ENCODE peak calls at places on chromosomes 4 and X, in eight cellular contexts. M is HepG2; Y is CD4-positive, CD25-positive, alpha-beta regulatory T cell; D is body of pancreas; C is aorta; T is tibial artery; Q is breast epithelium; G is naive thymus-derived CD4-positive, alpha-beta T cell. K is an unnamed sample.

GRCh38 chr4:168319486-168320019 is 1.0 kb upstream of the DDX60 start:
- DNase-seq in Q (no peak), C (no peak), Y (no peak), M (no peak), D (no peak), T (no peak), G (no peak), K (no peak)

GRCh38 chr4:184649971-184650855 is 675 bp downstream of the PRIMPOL start:
- DNase-seq in G (no peak), T (no peak), C (no peak), Q (peak; percentile 25), M (peak; percentile 17), Y (no peak), D (peak; percentile 30), K (no peak)

GRCh38 chrX:140701480-140701879 is 8.1 kb upstream of the LINC00632 start:
- DNase-seq in Y (no peak), M (no peak), D (peak; percentile 22), G (no peak), Q (no peak), C (no peak), T (no peak), K (no peak)

GRCh38 chr4:87309625-87310024 is 13.1 kb downstream of the HSD17B13 start:
- DNase-seq in G (no peak), Q (no peak), T (no peak), M (no peak), Y (no peak), D (no peak), C (no peak), K (no peak)

GRCh38 chrX:23901805-23902204 is 5.9 kb downstream of the APOO start:
- DNase-seq in G (peak; percentile 18), M (peak; percentile 77), Q (peak; percentile 27), C (no peak), D (peak; percentile 70), Y (peak; percentile 8), T (peak; percentile 64), K (no peak)

GRCh38 chr4:152462047-152462446 is 73.8 kb downstream of the FBXW7 start:
- DNase-seq in Q (no peak), M (peak; percentile 26), T (no peak), Y (no peak), C (no peak), D (no peak), G (no peak), K (no peak)

GRCh38 chr4:162229670-162230069 is 65.9 kb upstream of the FSTL5 start:
- DNase-seq in D (no peak), C (no peak), Y (no peak), G (no peak), Q (no peak), T (no peak), M (no peak), K (no peak)

GRCh38 chr4:102612824-102613366 is 111.7 kb downstream of the NFKB1 start:
- DNase-seq in T (no peak), G (peak; percentile 73), Q (no peak), M (no peak), D (no peak), C (no peak), Y (peak; percentile 14), K (no peak)

GRCh38 chr4:37549003-37549402 is 137.2 kb downstream of the RELL1 start:
- DNase-seq in M (no peak), D (no peak), C (no peak), G (no peak), T (no peak), Y (no peak), Q (no peak), K (no peak)

GRCh38 chrX:41720125-41720780 is 3.7 kb upstream of the GPR82 start:
- DNase-seq in G (no peak), C (no peak), Q (no peak), M (no peak), Y (no peak), T (no peak), D (no peak), K (no peak)

GRCh38 chrX:40174594-40175415 is 77.0 kb upstream of the BCOR start:
- DNase-seq in M (peak; percentile 22), Y (no peak), D (peak; percentile 63), G (peak; percentile 51), T (peak; percentile 72), C (peak; percentile 88), Q (no peak), K (no peak)

GRCh38 chr4:159248383-159249178 is 145.7 kb downstream of the RAPGEF2 start:
- DNase-seq in D (no peak), C (no peak), G (no peak), Y (no peak), Q (no peak), M (peak; percentile 47), T (no peak), K (no peak)

GRCh38 chrX:53669258-53669657 is 17.3 kb downstream of the HUWE1 start:
- DNase-seq in G (no peak), T (no peak), Q (no peak), C (no peak), M (no peak), Y (no peak), D (no peak), K (no peak)

GRCh38 chr4:153573881-153574807 is 108.0 kb downstream of the TMEM131L start:
- DNase-seq in C (peak; percentile 81), G (peak; percentile 69), Q (peak; percentile 60), Y (peak; percentile 34), D (peak; percentile 87), T (peak; percentile 77), M (peak; percentile 63), K (peak; percentile 30)

GRCh38 chr4:159860945-159861344 is 758.1 kb downstream of the RAPGEF2 start:
- DNase-seq in D (no peak), G (no peak), Q (no peak), M (no peak), T (no peak), Y (no peak), C (no peak), K (no peak)

GRCh38 chr4:153215976-153216375 is 11.7 kb downstream of the TRIM2 start:
- DNase-seq in Q (no peak), Y (no peak), C (no peak), T (no peak), M (no peak), D (no peak), G (no peak), K (no peak)

GRCh38 chr4:184201179-184201578 is 16.5 kb downstream of the ENPP6 start:
- DNase-seq in M (no peak), G (no peak), C (no peak), T (no peak), D (peak; percentile 17), Q (no peak), Y (no peak), K (no peak)

GRCh38 chr4:169330811-169331210 is 60.1 kb upstream of the SH3RF1 start:
- DNase-seq in Q (no peak), T (no peak), D (no peak), G (no peak), C (no peak), M (no peak), Y (no peak), K (no peak)

GRCh38 chrX:133913009-133913408 is 72.4 kb downstream of the GPC3 start:
- DNase-seq in C (no peak), M (no peak), D (no peak), T (no peak), Y (no peak), Q (no peak), G (no peak), K (no peak)

DNA sequence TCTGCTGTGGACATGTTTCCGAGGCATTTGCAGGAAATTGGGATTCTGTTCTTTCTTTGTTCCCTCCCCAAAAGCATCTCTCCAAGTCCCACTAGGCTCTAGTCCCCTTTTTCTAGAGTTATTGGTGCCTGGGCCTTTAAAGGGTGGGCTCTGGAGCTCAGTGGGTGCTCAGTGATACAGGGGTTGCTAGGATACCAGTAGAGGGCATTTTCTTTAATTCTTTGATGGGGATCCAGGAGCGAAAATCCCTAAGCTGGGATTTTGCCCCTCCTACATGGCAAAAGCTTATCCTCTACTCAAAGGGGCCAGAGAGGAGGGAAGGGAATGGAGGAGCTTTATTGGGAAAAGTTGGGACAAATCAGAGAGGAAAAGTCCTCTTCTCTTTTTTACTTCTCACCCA is 34.2 kb downstream of the ARHGEF9 start:
- DNase-seq in G (no peak), C (no peak), T (no peak), D (no peak), Q (no peak), M (no peak), Y (no peak), K (no peak)
- H3K9me3 ChIP-seq in G (no peaks in the 10 kb centered on the region), C (no peaks in the 10 kb centered on the region), T (no peaks in the 10 kb centered on the region), D (no peaks in the 10 kb centered on the region), Q (no peaks in the 10 kb centered on the region), M (no peaks in the 10 kb centered on the region), Y (no peaks in the 10 kb centered on the region), K (no peaks in the 10 kb centered on the region)

GRCh38 chrX:128992107-128992971 is 531.0 kb downstream of the SMARCA1 start:
- DNase-seq in Y (no peak), G (no peak), D (no peak), C (no peak), T (no peak), M (no peak), Q (no peak), K (no peak)
- H3K9me3 ChIP-seq in Y (no peaks in the 10 kb centered on the region), G (no peaks in the 10 kb centered on the region), D (no peaks in the 10 kb centered on the region), C (no peaks in the 10 kb centered on the region), T (no peaks in the 10 kb centered on the region), M (no peaks in the 10 kb centered on the region), Q (peaks cover 8% of the 10 kb centered on the region), K (no peaks in the 10 kb centered on the region)

GRCh38 chr4:5918331-5919030 is 25.6 kb upstream of the CRMP1 start:
- DNase-seq in D (no peak), Q (no peak), M (no peak), G (no peak), T (no peak), Y (no peak), C (no peak), K (no peak)

GRCh38 chr4:5921578-5921977 is 28.7 kb upstream of the CRMP1 start:
- DNase-seq in M (no peak), Q (no peak), D (no peak), Y (no peak), C (no peak), G (no peak), T (no peak), K (no peak)

GRCh38 chr4:5921074-5921473 is 28.2 kb upstream of the CRMP1 start:
- DNase-seq in Q (no peak), M (no peak), G (no peak), D (no peak), C (no peak), T (no peak), Y (no peak), K (no peak)

GRCh38 chr4:5919044-5919443 is 26.2 kb upstream of the CRMP1 start:
- DNase-seq in Y (no peak), C (no peak), D (no peak), T (no peak), Q (no peak), M (no peak), G (no peak), K (no peak)

DNA sequence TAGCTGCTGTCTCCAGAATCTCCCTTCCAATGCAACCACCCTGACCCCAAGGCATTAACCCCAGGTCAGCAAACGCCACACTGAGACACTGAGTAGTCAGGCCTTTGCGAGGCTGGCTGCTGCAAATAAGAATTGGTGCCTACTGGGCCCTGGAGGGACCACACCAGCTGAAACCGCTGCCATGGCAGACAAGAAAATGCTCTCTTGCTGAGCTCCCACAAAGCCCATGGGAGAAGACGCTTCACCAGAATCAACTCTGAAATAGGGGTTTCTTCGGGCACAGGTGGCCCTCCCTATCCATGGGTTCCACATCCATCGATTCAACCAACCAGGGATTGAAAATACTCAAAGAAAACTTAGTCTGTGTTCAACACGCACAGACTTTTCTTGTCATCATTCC is 26.7 kb upstream of the CRMP1 start:
- DNase-seq in M (no peak), G (no peak), C (no peak), D (no peak), Y (no peak), Q (no peak), T (no peak), K (no peak)
- H3K9me3 ChIP-seq in M (no peaks in the 10 kb centered on the region), G (no peaks in the 10 kb centered on the region), C (peaks cover 8% of the 10 kb centered on the region), D (no peaks in the 10 kb centered on the region), Y (no peaks in the 10 kb centered on the region), Q (no peaks in the 10 kb centered on the region), T (no peaks in the 10 kb centered on the region), K (no peaks in the 10 kb centered on the region)

GRCh38 chr4:422587-422986 is 76.4 kb downstream of the ZNF721 start:
- DNase-seq in G (no peak), C (no peak), D (no peak), Q (no peak), T (no peak), M (no peak), Y (no peak), K (no peak)
- H3K9me3 ChIP-seq in G (peaks cover 28% of the 10 kb centered on the region), C (peaks cover 25% of the 10 kb centered on the region), D (no peaks in the 10 kb centered on the region), Q (peaks cover 87% of the 10 kb centered on the region), T (peaks cover 26% of the 10 kb centered on the region), M (peaks cover 88% of the 10 kb centered on the region), Y (peaks cover 80% of the 10 kb centered on the region), K (peaks cover 39% of the 10 kb centered on the region)